ENCODE peak calls at places on chromosome 18, in eight cellular contexts. One of them, this sample, is unnamed.

GRCh38 chr18:31248783-31249521 is 69.0 kb upstream of the DSG1 start:
- DNase-seq in IMR-90: peak; percentile 18
- DNase-seq in NCI-H1930: no peak
- DNase-seq in AG09319: no peak
- DNase-seq in GM23248: no peak
- DNase-seq in glomerular endothelial cell: no peak
- DNase-seq in A172: no peak
- DNase-seq in activated CD8-positive, alpha-beta memory T cell treated with anti-CD3 and anti-CD28 coated beads, Interleukin-2, amount 50 U/mL, for 4 hours: no peak
- DNase-seq in this sample: no peak

GRCh38 chr18:68925268-68925667 is 127.4 kb downstream of the CCDC102B start:
- DNase-seq in glomerular endothelial cell: no peak
- DNase-seq in GM23248: peak; percentile 23
- DNase-seq in A172: no peak
- DNase-seq in activated CD8-positive, alpha-beta memory T cell treated with anti-CD3 and anti-CD28 coated beads, Interleukin-2, amount 50 U/mL, for 4 hours: no peak
- DNase-seq in IMR-90: no peak
- DNase-seq in AG09319: no peak
- DNase-seq in NCI-H1930: no peak
- DNase-seq in this sample: no peak

GRCh38 chr18:7872569-7872968 is 305.5 kb downstream of the PTPRM start:
- DNase-seq in glomerular endothelial cell: peak; percentile 27
- DNase-seq in IMR-90: peak; percentile 62
- DNase-seq in NCI-H1930: no peak
- DNase-seq in activated CD8-positive, alpha-beta memory T cell treated with anti-CD3 and anti-CD28 coated beads, Interleukin-2, amount 50 U/mL, for 4 hours: no peak
- DNase-seq in AG09319: peak; percentile 57
- DNase-seq in A172: peak; percentile 63
- DNase-seq in GM23248: peak; percentile 56
- DNase-seq in this sample: no peak

GRCh38 chr18:8375269-8375668 is 234.0 kb upstream of the RAB12 start:
- DNase-seq in GM23248: no peak
- DNase-seq in A172: no peak
- DNase-seq in NCI-H1930: no peak
- DNase-seq in activated CD8-positive, alpha-beta memory T cell treated with anti-CD3 and anti-CD28 coated beads, Interleukin-2, amount 50 U/mL, for 4 hours: no peak
- DNase-seq in IMR-90: no peak
- DNase-seq in AG09319: no peak
- DNase-seq in glomerular endothelial cell: no peak
- DNase-seq in this sample: no peak

GRCh38 chr18:48721308-48721707 is 182.5 kb downstream of the CTIF start:
- DNase-seq in IMR-90: no peak
- DNase-seq in NCI-H1930: no peak
- DNase-seq in AG09319: no peak
- DNase-seq in GM23248: no peak
- DNase-seq in glomerular endothelial cell: no peak
- DNase-seq in activated CD8-positive, alpha-beta memory T cell treated with anti-CD3 and anti-CD28 coated beads, Interleukin-2, amount 50 U/mL, for 4 hours: no peak
- DNase-seq in A172: no peak
- DNase-seq in this sample: no peak

GRCh38 chr18:44079602-44080001 is 601.1 kb upstream of the SETBP1 start:
- DNase-seq in NCI-H1930: no peak
- DNase-seq in IMR-90: peak; percentile 70
- DNase-seq in AG09319: no peak
- DNase-seq in A172: peak; percentile 45
- DNase-seq in GM23248: peak; percentile 69
- DNase-seq in glomerular endothelial cell: no peak
- DNase-seq in activated CD8-positive, alpha-beta memory T cell treated with anti-CD3 and anti-CD28 coated beads, Interleukin-2, amount 50 U/mL, for 4 hours: no peak
- DNase-seq in this sample: no peak

GRCh38 chr18:60676807-60677206 is 304.2 kb upstream of the MC4R start:
- DNase-seq in AG09319: no peak
- DNase-seq in glomerular endothelial cell: no peak
- DNase-seq in A172: no peak
- DNase-seq in NCI-H1930: no peak
- DNase-seq in activated CD8-positive, alpha-beta memory T cell treated with anti-CD3 and anti-CD28 coated beads, Interleukin-2, amount 50 U/mL, for 4 hours: no peak
- DNase-seq in IMR-90: no peak
- DNase-seq in GM23248: no peak
- DNase-seq in this sample: no peak

GRCh38 chr18:13811993-13812392 is 12.0 kb upstream of the MC5R start:
- DNase-seq in GM23248: peak; percentile 22
- DNase-seq in AG09319: no peak
- DNase-seq in IMR-90: no peak
- DNase-seq in A172: no peak
- DNase-seq in glomerular endothelial cell: no peak
- DNase-seq in NCI-H1930: no peak
- DNase-seq in activated CD8-positive, alpha-beta memory T cell treated with anti-CD3 and anti-CD28 coated beads, Interleukin-2, amount 50 U/mL, for 4 hours: no peak
- DNase-seq in this sample: no peak

GRCh38 chr18:28767781-28768211 is 590.9 kb upstream of the CDH2 start:
- DNase-seq in glomerular endothelial cell: peak; percentile 71
- DNase-seq in IMR-90: peak; percentile 65
- DNase-seq in A172: peak; percentile 73
- DNase-seq in NCI-H1930: no peak
- DNase-seq in AG09319: peak; percentile 18
- DNase-seq in activated CD8-positive, alpha-beta memory T cell treated with anti-CD3 and anti-CD28 coated beads, Interleukin-2, amount 50 U/mL, for 4 hours: no peak
- DNase-seq in GM23248: peak; percentile 82
- DNase-seq in this sample: no peak

GRCh38 chr18:69947361-69948106 is at the start of gene CD226:
- DNase-seq in activated CD8-positive, alpha-beta memory T cell treated with anti-CD3 and anti-CD28 coated beads, Interleukin-2, amount 50 U/mL, for 4 hours: peak; percentile 29
- DNase-seq in A172: no peak
- DNase-seq in AG09319: no peak
- DNase-seq in IMR-90: no peak
- DNase-seq in glomerular endothelial cell: no peak
- DNase-seq in GM23248: no peak
- DNase-seq in NCI-H1930: no peak
- DNase-seq in this sample: no peak

GRCh38 chr18:23317975-23318675 is 135.0 kb upstream of the RIOK3 start:
- DNase-seq in A172: peak; percentile 92
- DNase-seq in GM23248: peak; percentile 82
- DNase-seq in AG09319: no peak
- DNase-seq in activated CD8-positive, alpha-beta memory T cell treated with anti-CD3 and anti-CD28 coated beads, Interleukin-2, amount 50 U/mL, for 4 hours: no peak
- DNase-seq in glomerular endothelial cell: no peak
- DNase-seq in NCI-H1930: no peak
- DNase-seq in IMR-90: peak; percentile 74
- DNase-seq in this sample: no peak

GRCh38 chr18:73719611-73720010 is 428.0 kb downstream of the FBXO15 start:
- DNase-seq in A172: no peak
- DNase-seq in NCI-H1930: no peak
- DNase-seq in glomerular endothelial cell: no peak
- DNase-seq in GM23248: no peak
- DNase-seq in IMR-90: no peak
- DNase-seq in AG09319: no peak
- DNase-seq in activated CD8-positive, alpha-beta memory T cell treated with anti-CD3 and anti-CD28 coated beads, Interleukin-2, amount 50 U/mL, for 4 hours: no peak
- DNase-seq in this sample: no peak

GRCh38 chr18:58400337-58400885 is 228.5 kb downstream of the ALPK2 start:
- DNase-seq in AG09319: peak; percentile 56
- DNase-seq in IMR-90: no peak
- DNase-seq in GM23248: peak; percentile 85
- DNase-seq in NCI-H1930: no peak
- DNase-seq in activated CD8-positive, alpha-beta memory T cell treated with anti-CD3 and anti-CD28 coated beads, Interleukin-2, amount 50 U/mL, for 4 hours: no peak
- DNase-seq in A172: no peak
- DNase-seq in glomerular endothelial cell: no peak
- DNase-seq in this sample: no peak

GRCh38 chr18:58606236-58606635 is 22.7 kb downstream of the ALPK2 start:
- DNase-seq in glomerular endothelial cell: no peak
- DNase-seq in A172: no peak
- DNase-seq in GM23248: no peak
- DNase-seq in AG09319: no peak
- DNase-seq in IMR-90: no peak
- DNase-seq in NCI-H1930: no peak
- DNase-seq in activated CD8-positive, alpha-beta memory T cell treated with anti-CD3 and anti-CD28 coated beads, Interleukin-2, amount 50 U/mL, for 4 hours: no peak
- DNase-seq in this sample: no peak

GRCh38 chr18:11849279-11849678 is 1.9 kb upstream of the CHMP1B start:
- DNase-seq in GM23248: peak; percentile 16
- DNase-seq in NCI-H1930: no peak
- DNase-seq in glomerular endothelial cell: no peak
- DNase-seq in IMR-90: no peak
- DNase-seq in A172: no peak
- DNase-seq in activated CD8-positive, alpha-beta memory T cell treated with anti-CD3 and anti-CD28 coated beads, Interleukin-2, amount 50 U/mL, for 4 hours: no peak
- DNase-seq in AG09319: no peak
- DNase-seq in this sample: no peak

GRCh38 chr18:42100917-42101316 is 145.9 kb downstream of the PIK3C3 start:
- DNase-seq in activated CD8-positive, alpha-beta memory T cell treated with anti-CD3 and anti-CD28 coated beads, Interleukin-2, amount 50 U/mL, for 4 hours: no peak
- DNase-seq in NCI-H1930: no peak
- DNase-seq in AG09319: no peak
- DNase-seq in glomerular endothelial cell: no peak
- DNase-seq in GM23248: no peak
- DNase-seq in A172: no peak
- DNase-seq in IMR-90: no peak
- DNase-seq in this sample: no peak